ENCODE peak calls at places on chromosomes 4 and X, in four cellular contexts. S is caudate nucleus; O is CD4-positive, alpha-beta T cell; K is prostate gland. Z is an unnamed sample.

GRCh38 chr4:65943076-65943475 is 272.8 kb upstream of the EPHA5 start:
- DNase-seq in S (no peak), O (no peak), K (no peak), Z (no peak)

GRCh38 chr4:189436207-189436606 is 504.5 kb upstream of the FRG1 start:
- DNase-seq in S (no peak), O (no peak), K (no peak), Z (no peak)

GRCh38 chr4:98688416-98689290 is 30.2 kb upstream of the TSPAN5 start:
- DNase-seq in S (no peak), O (no peak), K (no peak), Z (no peak)

GRCh38 chr4:119261986-119262385 is 49.5 kb downstream of the USP53 start:
- DNase-seq in S (no peak), O (no peak), K (no peak), Z (no peak)

GRCh38 chr4:8439914-8440490 is 521 bp downstream of the ACOX3 start:
- DNase-seq in S (no peak), O (no peak), K (no peak), Z (no peak)

GRCh38 chr4:17066972-17067371 is 168.5 kb upstream of the LDB2 start:
- DNase-seq in S (no peak), O (no peak), K (no peak), Z (no peak)

GRCh38 chr4:10196191-10196590 is 79.6 kb upstream of the WDR1 start:
- DNase-seq in S (no peak), O (no peak), K (no peak), Z (no peak)

GRCh38 chr4:136369073-136369472 is 1163.2 kb downstream of the PCDH18 start:
- DNase-seq in S (no peak), O (no peak), K (no peak), Z (no peak)

GRCh38 chr4:184455299-184455698 is 19.1 kb downstream of the IRF2 start:
- DNase-seq in S (no peak), O (no peak), K (no peak), Z (no peak)

GRCh38 chr4:113738251-113738650 is 23.3 kb downstream of the CAMK2D start:
- DNase-seq in S (no peak), O (no peak), K (no peak), Z (no peak)

GRCh38 chr4:84535901-84536300 is 36.8 kb upstream of the NKX6-1 start:
- DNase-seq in S (no peak), O (no peak), K (no peak), Z (no peak)

GRCh38 chrX:77953708-77954107 is 15.7 kb downstream of the PGAM4 start:
- DNase-seq in S (no peak), O (no peak), K (peak; percentile 5), Z (no peak)

GRCh38 chrX:13897571-13897970 is 80.7 kb upstream of the GPM6B start:
- DNase-seq in S (no peak), O (no peak), K (no peak), Z (no peak)

GRCh38 chrX:13898084-13898483 is 81.2 kb upstream of the GPM6B start:
- DNase-seq in S (no peak), O (no peak), K (no peak), Z (peak; percentile 3)

GRCh38 chrX:13900351-13900750 is 83.5 kb upstream of the GPM6B start:
- DNase-seq in S (no peak), O (no peak), K (no peak), Z (no peak)

GRCh38 chrX:13899607-13900006 is 82.7 kb upstream of the GPM6B start:
- DNase-seq in S (no peak), O (no peak), K (peak; percentile 15), Z (no peak)

GRCh38 chrX:13898603-13899002 is 81.7 kb upstream of the GPM6B start:
- DNase-seq in S (no peak), O (no peak), K (no peak), Z (no peak)
- H3K27ac ChIP-seq in S (peak overlapping the region; percentile 76), O (no peak overlapping the region), K (no peak overlapping the region), Z (peak overlapping the region; percentile 74)

DNA sequence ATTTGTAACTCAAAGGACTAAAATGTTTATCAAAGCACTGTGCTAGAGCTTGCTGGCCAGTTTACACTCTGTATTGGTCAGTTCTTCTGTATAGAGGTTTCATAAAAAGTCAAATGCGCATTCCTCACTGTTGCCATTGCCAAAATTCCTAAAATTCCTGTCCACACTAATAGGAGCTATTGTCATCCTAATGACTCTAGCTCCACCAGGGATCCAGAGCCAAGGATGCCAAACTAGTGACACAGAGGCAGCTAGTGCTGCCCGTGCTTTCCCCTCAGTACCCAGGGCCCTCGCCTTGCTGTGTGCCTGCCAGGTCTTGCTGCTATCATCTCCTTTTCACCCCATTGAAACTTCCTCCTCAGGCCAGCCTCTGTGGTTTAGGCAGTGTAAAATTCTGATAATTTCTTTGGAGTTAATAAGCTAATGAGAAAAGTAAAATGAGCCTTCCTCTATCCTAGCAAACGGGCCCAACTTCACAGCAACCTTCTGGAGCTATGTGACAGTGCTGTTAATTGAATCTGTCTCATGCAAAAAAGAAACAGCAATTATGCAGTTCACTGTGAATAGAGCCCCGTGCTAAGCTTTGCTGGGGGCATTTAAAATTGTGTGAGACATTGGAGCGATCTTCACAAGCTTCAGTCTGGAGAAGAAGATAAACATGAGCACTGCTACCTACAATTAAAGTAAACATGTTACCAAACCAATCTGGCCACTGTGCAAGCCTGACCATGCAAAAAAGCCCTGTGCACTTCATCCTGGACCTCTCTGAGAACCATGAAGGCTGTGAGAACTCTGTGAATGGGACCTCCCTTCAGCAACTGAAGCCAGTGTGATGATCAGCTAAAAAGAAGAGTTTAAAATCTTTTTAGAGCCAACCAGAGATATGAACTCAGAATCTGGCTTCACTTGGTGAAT is 43.1 kb upstream of the FGF2 start:
- DNase-seq in S (no peak), O (no peak), K (peak; percentile 10), Z (no peak)
- H3K27ac ChIP-seq in S (no peak overlapping the region), O (no peak overlapping the region), K (no peak overlapping the region), Z (no peak overlapping the region)

GRCh38 chr4:15451181-15451865 is 18.4 kb upstream of the CC2D2A start:
- DNase-seq in S (no peak), O (no peak), K (no peak), Z (no peak)
- H3K27ac ChIP-seq in S (no peak overlapping the region), O (no peak overlapping the region), K (no peak overlapping the region), Z (no peak overlapping the region)

DNA sequence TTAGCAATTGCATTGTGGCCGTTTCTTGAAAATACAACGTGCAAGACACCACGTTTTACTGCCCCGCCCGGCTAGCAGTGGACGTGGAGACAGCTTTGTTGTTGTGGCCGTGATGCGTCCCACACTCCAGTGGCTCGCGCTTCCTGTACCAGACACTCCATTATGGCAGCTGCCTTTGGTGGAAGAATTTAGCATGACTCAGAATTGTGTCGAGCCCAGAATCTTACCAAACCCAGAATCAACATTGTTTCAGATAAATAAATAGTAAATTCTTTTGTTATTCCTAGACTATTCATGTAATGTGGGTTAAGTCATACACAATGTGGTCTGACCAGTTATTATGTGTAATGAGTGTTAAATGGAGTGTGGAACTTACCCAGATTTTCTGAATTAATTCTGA is 25.3 kb upstream of the S100P start:
- DNase-seq in S (no peak), O (no peak), K (no peak), Z (no peak)
- H3K27ac ChIP-seq in S (no peak overlapping the region), O (no peak overlapping the region), K (no peak overlapping the region), Z (no peak overlapping the region)

GRCh38 chr4:173332963-173333657 is 1.0 kb downstream of the HMGB2 start:
- DNase-seq in S (peak; percentile 45), O (no peak), K (no peak), Z (no peak)
- H3K27ac ChIP-seq in S (peak overlapping the region; percentile 99), O (peak overlapping the region; percentile 24), K (peak overlapping the region; percentile 100), Z (peak overlapping the region; percentile 96)

GRCh38 chr4:107742196-107742595 is 22.2 kb upstream of the PAPSS1 start:
- DNase-seq in S (no peak), O (no peak), K (no peak), Z (no peak)

GRCh38 chr4:107743532-107743931 is 23.5 kb upstream of the PAPSS1 start:
- DNase-seq in S (no peak), O (no peak), K (no peak), Z (no peak)

GRCh38 chr4:107742791-107743190 is 22.8 kb upstream of the PAPSS1 start:
- DNase-seq in S (no peak), O (no peak), K (no peak), Z (no peak)

GRCh38 chr4:107740381-107740780 is 20.3 kb upstream of the PAPSS1 start:
- DNase-seq in S (no peak), O (no peak), K (no peak), Z (no peak)

DNA sequence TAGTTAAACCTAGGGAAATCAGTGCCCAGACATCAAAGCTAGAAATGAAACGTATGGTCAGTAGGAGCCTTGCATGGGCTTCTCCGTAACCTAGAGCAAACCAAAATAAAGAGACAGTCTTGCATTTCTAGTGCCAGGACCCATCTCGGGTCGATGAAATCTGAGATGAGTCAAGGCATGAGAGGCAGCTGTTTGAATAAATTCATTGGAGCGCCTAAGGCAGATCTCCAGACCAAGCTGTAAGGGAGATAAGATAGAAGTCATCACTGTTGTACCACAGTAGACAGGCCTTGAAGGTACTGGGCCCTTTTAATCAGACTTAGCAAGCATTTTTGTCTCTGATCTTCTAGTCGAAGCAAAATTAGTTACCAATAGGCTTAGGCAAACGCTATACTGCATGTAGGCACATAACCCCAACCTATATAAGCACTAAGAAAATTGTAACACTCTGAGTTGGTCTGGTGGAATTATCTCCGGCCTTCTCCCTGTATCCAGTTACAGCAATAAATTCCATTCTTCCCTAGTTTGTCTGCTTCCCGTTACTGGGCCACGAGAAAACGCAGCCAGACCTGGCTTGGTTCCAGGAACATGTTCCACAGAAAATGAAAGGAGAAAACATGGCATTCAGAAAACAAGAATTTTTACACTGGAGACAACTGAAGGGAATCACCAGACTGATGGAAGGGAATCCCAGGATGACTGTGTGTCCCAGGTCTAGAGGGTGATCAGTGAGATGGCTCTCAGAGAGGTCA is 21.1 kb upstream of the PAPSS1 start:
- DNase-seq in S (no peak), O (no peak), K (peak; percentile 49), Z (peak; percentile 6)
- H3K27ac ChIP-seq in S (no peak overlapping the region), O (no peak overlapping the region), K (peak overlapping the region; percentile 58), Z (no peak overlapping the region)